ENCODE peak calls at places on chromosomes 3 and 15, in seven cellular contexts. S is neuronal stem cell, C is mesendoderm, P is IMR-90, A is mesenchymal stem cell, L is H9, X is H1. R is an unnamed sample.
A peak's percentile ranks its signal among the peaks of the same experiment; 100 is the strongest.

GRCh38 chr15:95429345-95429744 is 901.2 kb upstream of the NR2F2 start:
- DNase-seq in L (no peak), P (peak; percentile 9), C (peak; percentile 62), X (no peak), A (peak; percentile 79), S (no peak), R (peak; percentile 60)

GRCh38 chr15:78680416-78681068 is 39.5 kb upstream of the CHRNB4 start:
- DNase-seq in L (no peak), S (no peak), A (no peak), X (no peak), C (no peak), P (no peak), R (no peak)

GRCh38 chr3:132554437-132554836 is 42.6 kb upstream of the ACKR4 start:
- DNase-seq in L (no peak), C (no peak), P (peak; percentile 51), A (no peak), X (no peak), S (no peak), R (no peak)

GRCh38 chr15:51366071-51366470 is 24.6 kb downstream of the GLDN start:
- DNase-seq in P (no peak), A (no peak), S (no peak), X (no peak), C (no peak), L (no peak), R (peak; percentile 69)

GRCh38 chr3:125194061-125194848 is 18.3 kb downstream of the SLC12A8 start:
- DNase-seq in S (no peak), C (peak; percentile 65), L (no peak), P (peak; percentile 51), A (peak; percentile 19), X (no peak), R (peak; percentile 58)

GRCh38 chr15:50906954-50907865 is 1.3 kb upstream of the AP4E1 start:
- DNase-seq in S (no peak), A (peak; percentile 30), C (no peak), L (no peak), P (peak; percentile 4), X (no peak), R (no peak)

GRCh38 chr15:66035901-66036300 is 166.6 kb downstream of the RAB11A start:
- DNase-seq in P (no peak), X (no peak), L (no peak), S (no peak), A (no peak), C (no peak), R (no peak)

GRCh38 chr3:101638262-101638745 is 38.6 kb downstream of the ZBTB11 start:
- DNase-seq in L (peak; percentile 53), C (peak; percentile 66), X (peak; percentile 47), S (no peak), P (no peak), A (no peak), R (peak; percentile 10)

GRCh38 chr3:67704322-67704721 is 49.9 kb upstream of the SUCLG2 start:
- DNase-seq in X (no peak), L (no peak), C (peak; percentile 20), A (no peak), P (no peak), S (no peak), R (no peak)

GRCh38 chr3:67075295-67075694 is 77.2 kb downstream of the KBTBD8 start:
- DNase-seq in X (no peak), P (no peak), L (no peak), C (no peak), S (no peak), A (no peak), R (no peak)

GRCh38 chr15:92343869-92344643 is 49.6 kb upstream of the ST8SIA2 start:
- DNase-seq in L (peak; percentile 66), P (no peak), S (peak; percentile 38), X (peak; percentile 49), C (peak; percentile 64), A (no peak), R (no peak)

GRCh38 chr3:113832477-113833164 is 6.0 kb upstream of the GRAMD1C start:
- DNase-seq in X (no peak), L (no peak), S (no peak), A (peak; percentile 38), P (no peak), C (no peak), R (no peak)

GRCh38 chr3:152960684-152961083 is 125.8 kb downstream of the P2RY1 start:
- DNase-seq in C (no peak), A (no peak), X (no peak), S (no peak), L (no peak), P (no peak), R (peak; percentile 42)

GRCh38 chr15:65006876-65007275 is 17.2 kb upstream of the SPG21 start:
- DNase-seq in L (peak; percentile 56), X (no peak), S (no peak), C (peak; percentile 26), A (peak; percentile 42), P (no peak), R (peak; percentile 67)

GRCh38 chr3:126552688-126553283 is 5.9 kb downstream of the C3orf22 start:
- DNase-seq in L (peak; percentile 19), S (no peak), A (no peak), P (no peak), X (peak; percentile 39), C (no peak), R (no peak)

GRCh38 chr3:126555795-126556636 is 2.7 kb downstream of the C3orf22 start:
- DNase-seq in S (no peak), L (peak; percentile 22), C (no peak), P (no peak), X (peak; percentile 39), A (no peak), R (no peak)

GRCh38 chr3:126556637-126557414 is 1.9 kb downstream of the C3orf22 start:
- DNase-seq in X (peak; percentile 31), C (no peak), L (peak; percentile 24), A (no peak), P (no peak), S (no peak), R (no peak)

GRCh38 chr3:126553284-126553811 is 5.4 kb downstream of the C3orf22 start:
- DNase-seq in C (no peak), X (no peak), S (no peak), P (no peak), A (no peak), L (peak; percentile 19), R (no peak)

DNA sequence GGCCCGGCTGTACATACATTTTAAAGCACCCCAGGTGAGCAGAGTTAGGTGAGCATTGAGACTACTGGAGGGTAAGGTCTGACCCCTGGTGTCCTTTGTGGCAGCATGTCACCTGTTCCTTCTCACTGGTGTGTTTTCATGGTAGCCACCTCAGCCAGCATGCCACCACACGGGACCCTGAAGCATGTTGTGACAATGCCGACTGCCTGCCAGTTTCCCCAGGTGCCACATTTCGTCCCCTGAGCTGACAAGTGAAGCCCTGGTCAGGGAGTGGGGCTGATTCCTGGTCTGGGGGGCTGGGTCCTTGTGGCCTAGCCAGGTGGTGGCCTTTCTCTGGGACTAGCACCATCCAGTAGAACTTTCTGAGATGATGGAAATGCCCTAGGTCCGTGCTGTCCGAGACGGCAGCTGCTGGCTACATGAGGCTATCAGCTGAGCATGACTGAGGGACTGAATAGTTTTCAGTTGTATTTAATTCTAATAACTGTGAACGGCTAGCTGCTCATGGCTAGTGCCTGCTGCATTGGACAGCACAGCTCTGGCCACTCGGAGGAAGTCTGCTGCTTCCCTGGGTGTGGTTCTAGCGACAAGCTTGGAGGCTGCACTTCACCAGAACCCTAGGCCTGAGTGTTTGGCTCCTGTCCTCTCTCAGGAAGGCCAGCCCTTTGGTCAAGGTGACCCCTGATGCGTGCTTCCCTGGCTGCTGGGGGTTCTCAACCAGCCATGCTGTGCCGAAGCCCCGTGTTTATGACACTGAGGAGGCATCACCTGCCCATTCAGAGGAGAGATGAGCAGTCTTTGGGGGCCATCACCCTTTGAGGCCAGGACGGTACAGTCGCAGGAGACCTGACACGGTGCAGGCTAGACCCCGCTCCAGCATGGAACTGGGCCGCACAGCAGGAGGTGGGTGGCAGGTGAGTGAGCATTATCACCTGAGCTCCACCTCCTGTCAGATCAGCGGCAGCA is 3.9 kb downstream of the C3orf22 start:
- DNase-seq in L (peak; percentile 25), A (no peak), S (no peak), X (peak; percentile 38), C (no peak), P (no peak), R (no peak)
- H4K8ac ChIP-seq in L (no peak overlapping the region), A (no peak overlapping the region), S (peak overlapping the region; percentile 48), X (no peak overlapping the region), C (no peak overlapping the region), P (no peak overlapping the region), R (no peak overlapping the region)

DNA sequence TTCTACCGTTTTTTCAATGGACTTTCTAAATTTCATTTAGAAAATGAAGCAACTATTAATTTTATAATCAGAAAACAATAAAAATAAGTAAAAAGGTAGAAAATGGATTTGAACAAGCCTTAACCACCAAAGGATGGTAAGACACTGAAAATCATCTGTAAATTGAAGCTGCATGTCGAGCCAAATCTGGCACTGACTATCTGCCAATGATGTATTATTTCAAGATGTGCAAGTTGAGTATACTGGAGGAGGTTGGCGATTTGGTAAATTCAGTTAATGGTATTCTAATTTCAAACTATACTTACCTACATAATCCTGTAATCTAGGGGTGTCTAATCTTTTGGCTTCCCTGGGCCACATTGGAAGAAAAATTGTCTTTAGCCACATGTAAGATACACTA is 93.5 kb downstream of the FMN1 start:
- DNase-seq in P (no peak), S (no peak), X (no peak), L (no peak), C (no peak), A (no peak), R (no peak)
- H3K4me2 ChIP-seq in P (no peak overlapping the region), S (no peak overlapping the region), X (no peak overlapping the region), L (no peak overlapping the region), C (no peak overlapping the region), A (no peak overlapping the region), R (no peak overlapping the region)

GRCh38 chr3:79926522-79926921 is 158.7 kb upstream of the ROBO1 start:
- DNase-seq in C (no peak), L (no peak), A (no peak), S (no peak), P (no peak), X (no peak), R (no peak)

GRCh38 chr3:79917561-79917960 is 149.8 kb upstream of the ROBO1 start:
- DNase-seq in A (no peak), X (no peak), P (no peak), L (no peak), C (no peak), S (no peak), R (no peak)

GRCh38 chr3:79922633-79923032 is 154.8 kb upstream of the ROBO1 start:
- DNase-seq in P (no peak), X (no peak), A (no peak), S (no peak), L (no peak), C (no peak), R (no peak)
- H4K8ac ChIP-seq in P (no peak overlapping the region), X (no peak overlapping the region), A (no peak overlapping the region), S (no peak overlapping the region), L (no peak overlapping the region), C (no peak overlapping the region), R (no peak overlapping the region)

DNA sequence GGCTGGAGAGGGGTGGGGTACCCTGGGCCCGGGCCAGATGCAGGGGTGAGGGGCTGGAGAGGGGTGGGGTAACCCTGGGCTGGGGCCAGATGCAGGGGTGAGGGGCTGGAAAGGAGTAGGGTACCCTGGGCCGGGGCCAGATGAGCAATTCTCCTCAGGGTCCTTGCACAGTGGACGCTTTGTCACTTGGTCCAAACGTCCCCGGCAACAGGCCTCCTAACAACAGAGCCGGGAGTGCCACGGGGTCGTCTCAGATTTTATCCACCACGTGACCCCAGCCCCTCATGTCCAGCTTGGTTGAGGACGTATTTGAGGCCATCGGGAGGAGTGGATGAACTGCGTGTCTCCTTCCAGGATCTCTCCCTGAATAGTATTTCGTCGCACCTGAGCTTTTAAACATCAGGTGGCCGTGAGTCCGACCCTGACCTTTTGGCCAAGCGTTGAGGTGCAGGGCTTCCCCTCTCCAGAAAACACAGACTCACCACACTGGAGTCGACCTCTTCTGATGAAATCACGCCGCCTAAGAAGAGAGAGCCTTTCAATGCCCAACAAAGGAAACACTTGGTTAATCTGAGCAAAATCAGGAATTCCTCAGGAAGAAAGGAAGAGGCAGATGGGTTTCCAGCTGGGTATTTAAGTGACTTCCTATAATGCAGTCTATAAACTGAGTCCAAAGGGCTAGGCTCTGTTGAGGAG is 12.8 kb upstream of the LRRC15 start:
- DNase-seq in P (no peak), L (peak; percentile 18), X (peak; percentile 45), A (no peak), S (no peak), C (peak; percentile 58), R (no peak)
- H3K4me2 ChIP-seq in P (no peak overlapping the region), L (no peak overlapping the region), X (no peak overlapping the region), A (no peak overlapping the region), S (no peak overlapping the region), C (no peak overlapping the region), R (no peak overlapping the region)

R was measured in trophoblast cell.